ENCODE peak calls at places on chromosomes 12 and 14, in eight cellular contexts. One of them, this sample, is unnamed.
A peak's percentile ranks its signal among the peaks of the same experiment; 100 is the strongest.

GRCh38 chr12:32181498-32182175 is 75.0 kb downstream of the BICD1 start:
- DNase-seq in amniotic stem cell: no peak
- DNase-seq in nephron progenitor cell: no peak
- DNase-seq in T-helper 17 cell: no peak
- DNase-seq in RCC 7860: no peak
- DNase-seq in fibroblast of lung: no peak
- DNase-seq in tibial artery: no peak
- DNase-seq in WERI-Rb-1: no peak
- DNase-seq in this sample: no peak

GRCh38 chr14:104749111-104749649 is 3.8 kb upstream of the SIVA1 start:
- DNase-seq in amniotic stem cell: no peak
- DNase-seq in nephron progenitor cell: no peak
- DNase-seq in T-helper 17 cell: no peak
- DNase-seq in RCC 7860: no peak
- DNase-seq in fibroblast of lung: peak; percentile 36
- DNase-seq in tibial artery: peak; percentile 89
- DNase-seq in WERI-Rb-1: peak; percentile 72
- DNase-seq in this sample: no peak

GRCh38 chr14:55355922-55356321 is 55.7 kb downstream of the ATG14 start:
- DNase-seq in amniotic stem cell: no peak
- DNase-seq in nephron progenitor cell: no peak
- DNase-seq in T-helper 17 cell: no peak
- DNase-seq in RCC 7860: no peak
- DNase-seq in fibroblast of lung: no peak
- DNase-seq in tibial artery: no peak
- DNase-seq in WERI-Rb-1: no peak
- DNase-seq in this sample: no peak

GRCh38 chr14:90398315-90398811 is 1.5 kb downstream of the CALM1 start:
- DNase-seq in amniotic stem cell: peak; percentile 34
- DNase-seq in nephron progenitor cell: no peak
- DNase-seq in T-helper 17 cell: peak; percentile 56
- DNase-seq in RCC 7860: no peak
- DNase-seq in fibroblast of lung: no peak
- DNase-seq in tibial artery: peak; percentile 76
- DNase-seq in WERI-Rb-1: peak; percentile 27
- DNase-seq in this sample: peak; percentile 55

GRCh38 chr14:101235042-101235871 is 326.0 kb upstream of the DIO3 start:
- DNase-seq in amniotic stem cell: no peak
- DNase-seq in nephron progenitor cell: peak; percentile 80
- DNase-seq in T-helper 17 cell: no peak
- DNase-seq in RCC 7860: no peak
- DNase-seq in fibroblast of lung: peak; percentile 41
- DNase-seq in tibial artery: peak; percentile 66
- DNase-seq in WERI-Rb-1: peak; percentile 60
- DNase-seq in this sample: no peak

GRCh38 chr12:120879711-120880300 is 24.4 kb downstream of the SPPL3 start:
- DNase-seq in amniotic stem cell: no peak
- DNase-seq in nephron progenitor cell: no peak
- DNase-seq in T-helper 17 cell: no peak
- DNase-seq in RCC 7860: no peak
- DNase-seq in fibroblast of lung: no peak
- DNase-seq in tibial artery: no peak
- DNase-seq in WERI-Rb-1: no peak
- DNase-seq in this sample: no peak

GRCh38 chr14:45946251-45946650 is 693.2 kb upstream of the MIS18BP1 start:
- DNase-seq in amniotic stem cell: no peak
- DNase-seq in nephron progenitor cell: no peak
- DNase-seq in T-helper 17 cell: no peak
- DNase-seq in RCC 7860: no peak
- DNase-seq in fibroblast of lung: no peak
- DNase-seq in tibial artery: no peak
- DNase-seq in WERI-Rb-1: no peak
- DNase-seq in this sample: no peak

GRCh38 chr12:72276212-72276865 is 4.2 kb downstream of the TRHDE start:
- DNase-seq in amniotic stem cell: no peak
- DNase-seq in nephron progenitor cell: no peak
- DNase-seq in T-helper 17 cell: no peak
- DNase-seq in RCC 7860: no peak
- DNase-seq in fibroblast of lung: peak; percentile 64
- DNase-seq in tibial artery: no peak
- DNase-seq in WERI-Rb-1: no peak
- DNase-seq in this sample: no peak

GRCh38 chr12:46371718-46372130 is 849 bp downstream of the SLC38A2 start:
- DNase-seq in amniotic stem cell: no peak
- DNase-seq in nephron progenitor cell: peak; percentile 55
- DNase-seq in T-helper 17 cell: peak; percentile 33
- DNase-seq in RCC 7860: peak; percentile 24
- DNase-seq in fibroblast of lung: peak; percentile 73
- DNase-seq in tibial artery: peak; percentile 87
- DNase-seq in WERI-Rb-1: peak; percentile 38
- DNase-seq in this sample: peak; percentile 47

GRCh38 chr14:102581193-102581592 is 11.3 kb upstream of the RCOR1 start:
- DNase-seq in amniotic stem cell: no peak
- DNase-seq in nephron progenitor cell: no peak
- DNase-seq in T-helper 17 cell: no peak
- DNase-seq in RCC 7860: no peak
- DNase-seq in fibroblast of lung: no peak
- DNase-seq in tibial artery: no peak
- DNase-seq in WERI-Rb-1: no peak
- DNase-seq in this sample: no peak

GRCh38 chr14:88868558-88869159 is 44.2 kb downstream of the TTC8 start:
- DNase-seq in amniotic stem cell: no peak
- DNase-seq in nephron progenitor cell: no peak
- DNase-seq in T-helper 17 cell: no peak
- DNase-seq in RCC 7860: no peak
- DNase-seq in fibroblast of lung: peak; percentile 43
- DNase-seq in tibial artery: no peak
- DNase-seq in WERI-Rb-1: no peak
- DNase-seq in this sample: no peak

GRCh38 chr14:55221186-55221585 is 29.8 kb upstream of the DLGAP5 start:
- DNase-seq in amniotic stem cell: peak; percentile 13
- DNase-seq in nephron progenitor cell: no peak
- DNase-seq in T-helper 17 cell: no peak
- DNase-seq in RCC 7860: peak; percentile 25
- DNase-seq in fibroblast of lung: peak; percentile 31
- DNase-seq in tibial artery: no peak
- DNase-seq in WERI-Rb-1: no peak
- DNase-seq in this sample: no peak

GRCh38 chr12:54371328-54372112 is 7.2 kb upstream of the GPR84 start:
- DNase-seq in amniotic stem cell: no peak
- DNase-seq in nephron progenitor cell: no peak
- DNase-seq in T-helper 17 cell: no peak
- DNase-seq in RCC 7860: no peak
- DNase-seq in fibroblast of lung: peak; percentile 80
- DNase-seq in tibial artery: peak; percentile 78
- DNase-seq in WERI-Rb-1: no peak
- DNase-seq in this sample: no peak

GRCh38 chr12:45433441-45433868 is 217.6 kb downstream of the ANO6 start:
- DNase-seq in amniotic stem cell: no peak
- DNase-seq in nephron progenitor cell: peak; percentile 3
- DNase-seq in T-helper 17 cell: no peak
- DNase-seq in RCC 7860: peak; percentile 47
- DNase-seq in fibroblast of lung: no peak
- DNase-seq in tibial artery: no peak
- DNase-seq in WERI-Rb-1: no peak
- DNase-seq in this sample: no peak

GRCh38 chr14:100142073-100143040 is 17.1 kb downstream of the DEGS2 start:
- DNase-seq in amniotic stem cell: no peak
- DNase-seq in nephron progenitor cell: no peak
- DNase-seq in T-helper 17 cell: no peak
- DNase-seq in RCC 7860: no peak
- DNase-seq in fibroblast of lung: no peak
- DNase-seq in tibial artery: no peak
- DNase-seq in WERI-Rb-1: no peak
- DNase-seq in this sample: no peak

GRCh38 chr12:52321433-52321832 is 235 bp upstream of the KRT83 start:
- DNase-seq in amniotic stem cell: no peak
- DNase-seq in nephron progenitor cell: no peak
- DNase-seq in T-helper 17 cell: no peak
- DNase-seq in RCC 7860: no peak
- DNase-seq in fibroblast of lung: no peak
- DNase-seq in tibial artery: peak; percentile 54
- DNase-seq in WERI-Rb-1: no peak
- DNase-seq in this sample: no peak

GRCh38 chr14:95685978-95686922 is at the start of gene TCL1B:
- DNase-seq in amniotic stem cell: no peak
- DNase-seq in nephron progenitor cell: peak; percentile 18
- DNase-seq in T-helper 17 cell: no peak
- DNase-seq in RCC 7860: no peak
- DNase-seq in fibroblast of lung: no peak
- DNase-seq in tibial artery: no peak
- DNase-seq in WERI-Rb-1: no peak
- DNase-seq in this sample: no peak

GRCh38 chr14:36773136-36773540 is 111.5 kb downstream of the PAX9 start:
- DNase-seq in amniotic stem cell: no peak
- DNase-seq in nephron progenitor cell: no peak
- DNase-seq in T-helper 17 cell: no peak
- DNase-seq in RCC 7860: peak; percentile 3
- DNase-seq in fibroblast of lung: no peak
- DNase-seq in tibial artery: no peak
- DNase-seq in WERI-Rb-1: no peak
- DNase-seq in this sample: no peak

GRCh38 chr12:66176525-66176924 is 6.7 kb upstream of the TMBIM4 start:
- DNase-seq in amniotic stem cell: no peak
- DNase-seq in nephron progenitor cell: no peak
- DNase-seq in T-helper 17 cell: no peak
- DNase-seq in RCC 7860: no peak
- DNase-seq in fibroblast of lung: no peak
- DNase-seq in tibial artery: no peak
- DNase-seq in WERI-Rb-1: no peak
- DNase-seq in this sample: no peak

GRCh38 chr12:40229690-40230651 is 5.2 kb downstream of the LRRK2 start:
- DNase-seq in amniotic stem cell: no peak
- DNase-seq in nephron progenitor cell: no peak
- DNase-seq in T-helper 17 cell: no peak
- DNase-seq in RCC 7860: no peak
- DNase-seq in fibroblast of lung: no peak
- DNase-seq in tibial artery: no peak
- DNase-seq in WERI-Rb-1: no peak
- DNase-seq in this sample: no peak

GRCh38 chr12:77968571-77968970 is 137.9 kb downstream of the NAV3 start:
- DNase-seq in amniotic stem cell: no peak
- DNase-seq in nephron progenitor cell: no peak
- DNase-seq in T-helper 17 cell: no peak
- DNase-seq in RCC 7860: no peak
- DNase-seq in fibroblast of lung: no peak
- DNase-seq in tibial artery: no peak
- DNase-seq in WERI-Rb-1: no peak
- DNase-seq in this sample: no peak

GRCh38 chr14:105019861-105020814 is 745 bp downstream of the CDCA4 start:
- DNase-seq in amniotic stem cell: no peak
- DNase-seq in nephron progenitor cell: peak; percentile 70
- DNase-seq in T-helper 17 cell: peak; percentile 60
- DNase-seq in RCC 7860: no peak
- DNase-seq in fibroblast of lung: no peak
- DNase-seq in tibial artery: no peak
- DNase-seq in WERI-Rb-1: no peak
- DNase-seq in this sample: peak; percentile 62

GRCh38 chr12:105162174-105162573 is 54.6 kb downstream of the WASHC4 start:
- DNase-seq in amniotic stem cell: no peak
- DNase-seq in nephron progenitor cell: no peak
- DNase-seq in T-helper 17 cell: no peak
- DNase-seq in RCC 7860: no peak
- DNase-seq in fibroblast of lung: no peak
- DNase-seq in tibial artery: no peak
- DNase-seq in WERI-Rb-1: no peak
- DNase-seq in this sample: no peak

GRCh38 chr14:41476526-41476925 is 130.2 kb upstream of the LRFN5 start:
- DNase-seq in amniotic stem cell: no peak
- DNase-seq in nephron progenitor cell: no peak
- DNase-seq in T-helper 17 cell: no peak
- DNase-seq in RCC 7860: peak; percentile 46
- DNase-seq in fibroblast of lung: no peak
- DNase-seq in tibial artery: no peak
- DNase-seq in WERI-Rb-1: no peak
- DNase-seq in this sample: no peak

GRCh38 chr14:23185046-23185445 is 1.6 kb upstream of the SLC7A8 start:
- DNase-seq in amniotic stem cell: no peak
- DNase-seq in nephron progenitor cell: no peak
- DNase-seq in T-helper 17 cell: no peak
- DNase-seq in RCC 7860: no peak
- DNase-seq in fibroblast of lung: no peak
- DNase-seq in tibial artery: no peak
- DNase-seq in WERI-Rb-1: no peak
- DNase-seq in this sample: no peak

GRCh38 chr14:61227893-61228591 is 53.1 kb downstream of the TMEM30B start:
- DNase-seq in amniotic stem cell: no peak
- DNase-seq in nephron progenitor cell: no peak
- DNase-seq in T-helper 17 cell: no peak
- DNase-seq in RCC 7860: no peak
- DNase-seq in fibroblast of lung: no peak
- DNase-seq in tibial artery: no peak
- DNase-seq in WERI-Rb-1: no peak
- DNase-seq in this sample: no peak

GRCh38 chr14:51472881-51473280 is 178.8 kb upstream of the FRMD6 start:
- DNase-seq in amniotic stem cell: no peak
- DNase-seq in nephron progenitor cell: peak; percentile 5
- DNase-seq in T-helper 17 cell: no peak
- DNase-seq in RCC 7860: peak; percentile 33
- DNase-seq in fibroblast of lung: peak; percentile 15
- DNase-seq in tibial artery: no peak
- DNase-seq in WERI-Rb-1: peak; percentile 77
- DNase-seq in this sample: no peak

GRCh38 chr12:119156401-119156800 is 22.3 kb upstream of the HSPB8 start:
- DNase-seq in amniotic stem cell: no peak
- DNase-seq in nephron progenitor cell: peak; percentile 28
- DNase-seq in T-helper 17 cell: no peak
- DNase-seq in RCC 7860: no peak
- DNase-seq in fibroblast of lung: no peak
- DNase-seq in tibial artery: no peak
- DNase-seq in WERI-Rb-1: peak; percentile 41
- DNase-seq in this sample: no peak

GRCh38 chr12:2243275-2243674 is 190.5 kb downstream of the CACNA1C start:
- DNase-seq in amniotic stem cell: no peak
- DNase-seq in nephron progenitor cell: no peak
- DNase-seq in T-helper 17 cell: no peak
- DNase-seq in RCC 7860: peak; percentile 76
- DNase-seq in fibroblast of lung: no peak
- DNase-seq in tibial artery: no peak
- DNase-seq in WERI-Rb-1: no peak
- DNase-seq in this sample: no peak

GRCh38 chr12:26056335-26056734 is 68.5 kb downstream of the BHLHE41 start:
- DNase-seq in amniotic stem cell: no peak
- DNase-seq in nephron progenitor cell: no peak
- DNase-seq in T-helper 17 cell: no peak
- DNase-seq in RCC 7860: peak; percentile 41
- DNase-seq in fibroblast of lung: peak; percentile 51
- DNase-seq in tibial artery: no peak
- DNase-seq in WERI-Rb-1: no peak
- DNase-seq in this sample: no peak

This sample was measured in T-helper 9 cell.